ENCODE peak calls at places on chromosomes 3 and 15, in four cellular contexts. One of them, this sample, is unnamed.
A peak's percentile ranks its signal among the peaks of the same experiment; 100 is the strongest.

GRCh38 chr3:127911421-127911931 is 3.6 kb upstream of the KBTBD12 start:
- DNase-seq in stomach: peak; percentile 38
- DNase-seq in aorta: peak; percentile 61
- DNase-seq in mucosa of descending colon: no peak
- DNase-seq in this sample: peak; percentile 30

GRCh38 chr3:154384504-154384903 is 45.5 kb downstream of the GPR149 start:
- DNase-seq in stomach: no peak
- DNase-seq in aorta: no peak
- DNase-seq in mucosa of descending colon: no peak
- DNase-seq in this sample: no peak

GRCh38 chr3:32438596-32439344 is 47.1 kb downstream of the CMTM7 start:
- DNase-seq in stomach: no peak
- DNase-seq in aorta: no peak
- DNase-seq in mucosa of descending colon: no peak
- DNase-seq in this sample: no peak

GRCh38 chr15:76185716-76186115 is 125.6 kb downstream of the ETFA start:
- DNase-seq in stomach: peak; percentile 49
- DNase-seq in aorta: no peak
- DNase-seq in mucosa of descending colon: no peak
- DNase-seq in this sample: peak; percentile 42

GRCh38 chr3:42904076-42904475 is 1.9 kb upstream of the ZNF662 start:
- DNase-seq in stomach: no peak
- DNase-seq in aorta: no peak
- DNase-seq in mucosa of descending colon: no peak
- DNase-seq in this sample: no peak

GRCh38 chr3:105842943-105843342 is 25.9 kb downstream of the CBLB start:
- DNase-seq in stomach: no peak
- DNase-seq in aorta: no peak
- DNase-seq in mucosa of descending colon: no peak
- DNase-seq in this sample: no peak

GRCh38 chr3:46846624-46847542 is 16.4 kb downstream of the MYL3 start:
- DNase-seq in stomach: peak; percentile 17
- DNase-seq in aorta: peak; percentile 53
- DNase-seq in mucosa of descending colon: no peak
- DNase-seq in this sample: peak; percentile 19

GRCh38 chr3:160218141-160218540 is 7.1 kb upstream of the C3orf80 start:
- DNase-seq in stomach: no peak
- DNase-seq in aorta: no peak
- DNase-seq in mucosa of descending colon: no peak
- DNase-seq in this sample: no peak

GRCh38 chr3:189787622-189788021 is 156.4 kb downstream of the TP63 start:
- DNase-seq in stomach: no peak
- DNase-seq in aorta: no peak
- DNase-seq in mucosa of descending colon: no peak
- DNase-seq in this sample: no peak

GRCh38 chr3:128144512-128144911 is 8.8 kb upstream of the EEFSEC start:
- DNase-seq in stomach: no peak
- DNase-seq in aorta: no peak
- DNase-seq in mucosa of descending colon: no peak
- DNase-seq in this sample: no peak

GRCh38 chr3:143676021-143676420 is 172.2 kb downstream of the SLC9A9 start:
- DNase-seq in stomach: no peak
- DNase-seq in aorta: no peak
- DNase-seq in mucosa of descending colon: no peak
- DNase-seq in this sample: no peak

DNA sequence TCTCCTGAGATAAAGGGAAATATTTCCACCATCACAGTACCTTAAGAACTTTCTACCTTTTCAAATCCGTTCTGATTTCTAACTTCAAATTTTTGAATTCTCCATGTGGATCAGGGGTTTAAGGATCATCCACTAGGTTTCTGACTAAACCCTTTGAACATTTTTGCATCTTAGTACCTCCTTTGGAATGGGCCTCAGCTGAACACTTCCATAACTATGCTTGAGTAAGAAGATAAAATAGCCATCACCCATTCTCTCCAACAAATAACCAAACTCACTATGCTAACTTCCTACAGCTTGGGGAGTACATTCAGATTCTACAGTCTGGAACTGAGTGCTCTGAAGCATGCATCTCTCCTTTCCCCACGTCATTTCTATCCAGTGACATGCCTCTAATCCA is 1.3 kb upstream of the NPHP3 start:
- DNase-seq in stomach: no peak
- DNase-seq in aorta: no peak
- DNase-seq in mucosa of descending colon: no peak
- DNase-seq in this sample: no peak
- H3K4me3 ChIP-seq in stomach: peak overlapping the region; percentile 55
- H3K4me3 ChIP-seq in aorta: peak overlapping the region; percentile 58
- H3K4me3 ChIP-seq in mucosa of descending colon: no peak overlapping the region
- H3K4me3 ChIP-seq in this sample: peak overlapping the region; percentile 63

GRCh38 chr3:183958775-183959174 is 58.9 kb downstream of the ABCC5 start:
- DNase-seq in stomach: no peak
- DNase-seq in aorta: no peak
- DNase-seq in mucosa of descending colon: peak; percentile 53
- DNase-seq in this sample: peak; percentile 34

GRCh38 chr3:183951459-183951858 is 66.2 kb downstream of the ABCC5 start:
- DNase-seq in stomach: no peak
- DNase-seq in aorta: no peak
- DNase-seq in mucosa of descending colon: no peak
- DNase-seq in this sample: no peak

GRCh38 chr3:183953471-183954070 is 64.1 kb downstream of the ABCC5 start:
- DNase-seq in stomach: no peak
- DNase-seq in aorta: no peak
- DNase-seq in mucosa of descending colon: no peak
- DNase-seq in this sample: no peak

GRCh38 chr3:183958226-183958625 is 59.5 kb downstream of the ABCC5 start:
- DNase-seq in stomach: no peak
- DNase-seq in aorta: no peak
- DNase-seq in mucosa of descending colon: no peak
- DNase-seq in this sample: no peak

GRCh38 chr3:183954875-183955274 is 62.8 kb downstream of the ABCC5 start:
- DNase-seq in stomach: no peak
- DNase-seq in aorta: no peak
- DNase-seq in mucosa of descending colon: no peak
- DNase-seq in this sample: no peak
- H3K36me3 ChIP-seq in stomach: peaks cover 81% of the 10 kb centered on the region
- H3K36me3 ChIP-seq in aorta: peaks cover 2% of the 10 kb centered on the region
- H3K36me3 ChIP-seq in mucosa of descending colon: no peaks in the 10 kb centered on the region
- H3K36me3 ChIP-seq in this sample: no peaks in the 10 kb centered on the region

GRCh38 chr15:90959028-90959595 is 4.4 kb downstream of the RCCD1 start:
- DNase-seq in stomach: no peak
- DNase-seq in aorta: no peak
- DNase-seq in mucosa of descending colon: no peak
- DNase-seq in this sample: no peak

GRCh38 chr15:90957791-90958190 is 3.1 kb downstream of the RCCD1 start:
- DNase-seq in stomach: no peak
- DNase-seq in aorta: no peak
- DNase-seq in mucosa of descending colon: no peak
- DNase-seq in this sample: no peak

GRCh38 chr15:90956551-90957104 is 1.9 kb downstream of the RCCD1 start:
- DNase-seq in stomach: peak; percentile 83
- DNase-seq in aorta: peak; percentile 76
- DNase-seq in mucosa of descending colon: peak; percentile 82
- DNase-seq in this sample: peak; percentile 82

GRCh38 chr15:90955911-90956310 is 1.2 kb downstream of the RCCD1 start:
- DNase-seq in stomach: peak; percentile 66
- DNase-seq in aorta: no peak
- DNase-seq in mucosa of descending colon: peak; percentile 57
- DNase-seq in this sample: peak; percentile 85

GRCh38 chr15:90957105-90957790 is 2.6 kb downstream of the RCCD1 start:
- DNase-seq in stomach: peak; percentile 42
- DNase-seq in aorta: no peak
- DNase-seq in mucosa of descending colon: no peak
- DNase-seq in this sample: no peak
- H3K4me3 ChIP-seq in stomach: peak overlapping the region; percentile 66
- H3K4me3 ChIP-seq in aorta: peak overlapping the region; percentile 50
- H3K4me3 ChIP-seq in mucosa of descending colon: no peak overlapping the region
- H3K4me3 ChIP-seq in this sample: peak overlapping the region; percentile 85

GRCh38 chr15:68186671-68187397 is 18.3 kb downstream of the CALML4 start:
- DNase-seq in stomach: no peak
- DNase-seq in aorta: no peak
- DNase-seq in mucosa of descending colon: no peak
- DNase-seq in this sample: no peak
- H3K36me3 ChIP-seq in stomach: peaks cover 48% of the 10 kb centered on the region
- H3K36me3 ChIP-seq in aorta: peaks cover 8% of the 10 kb centered on the region
- H3K36me3 ChIP-seq in mucosa of descending colon: no peaks in the 10 kb centered on the region
- H3K36me3 ChIP-seq in this sample: no peaks in the 10 kb centered on the region

DNA sequence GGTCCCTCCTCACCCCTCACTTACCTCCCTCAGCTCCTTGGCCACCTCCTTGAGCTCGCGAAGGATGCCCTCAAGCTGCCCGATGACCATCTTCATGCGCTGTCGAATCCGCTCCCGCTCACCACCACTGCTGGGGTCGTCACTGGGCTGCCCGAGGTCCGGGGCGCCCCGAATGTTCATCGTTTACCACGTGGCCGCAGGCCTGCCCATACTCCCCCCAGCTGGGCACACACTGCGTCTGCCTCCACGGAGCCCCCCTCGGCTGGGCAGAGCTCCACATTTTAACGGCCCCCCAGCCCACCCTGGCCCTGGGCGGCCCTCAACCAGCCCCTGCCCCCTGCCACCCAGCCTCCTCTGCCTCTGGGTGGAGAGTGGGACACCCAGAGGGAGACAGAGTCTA is 2.2 kb downstream of the INSYN1 start:
- DNase-seq in stomach: no peak
- DNase-seq in aorta: no peak
- DNase-seq in mucosa of descending colon: no peak
- DNase-seq in this sample: no peak
- H3K4me3 ChIP-seq in stomach: no peak overlapping the region
- H3K4me3 ChIP-seq in aorta: no peak overlapping the region
- H3K4me3 ChIP-seq in mucosa of descending colon: no peak overlapping the region
- H3K4me3 ChIP-seq in this sample: no peak overlapping the region

DNA sequence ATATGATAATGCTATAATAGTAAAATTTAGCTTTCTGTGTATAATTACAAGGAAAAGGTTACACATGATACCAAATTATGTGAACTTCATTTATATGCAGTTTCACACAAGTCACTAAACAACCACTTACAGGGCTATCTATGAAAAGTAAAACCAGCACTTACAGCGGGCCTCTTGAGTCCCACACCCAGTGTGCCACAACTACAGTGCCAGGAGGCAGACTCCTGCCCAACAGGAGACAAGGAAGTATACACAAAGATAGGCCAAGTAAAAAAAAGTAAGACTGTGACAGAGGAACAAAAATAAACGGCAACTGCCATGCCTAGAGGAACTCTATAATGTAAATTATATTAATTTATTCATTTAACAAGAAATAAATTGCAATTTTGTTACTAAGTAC is 53.4 kb upstream of the NEK10 start:
- DNase-seq in stomach: no peak
- DNase-seq in aorta: no peak
- DNase-seq in mucosa of descending colon: no peak
- DNase-seq in this sample: no peak
- H3K36me3 ChIP-seq in stomach: peaks cover 48% of the 10 kb centered on the region
- H3K36me3 ChIP-seq in aorta: peaks cover 5% of the 10 kb centered on the region
- H3K36me3 ChIP-seq in mucosa of descending colon: no peaks in the 10 kb centered on the region
- H3K36me3 ChIP-seq in this sample: no peaks in the 10 kb centered on the region

GRCh38 chr3:98325055-98325454 is 28.6 kb upstream of the OR5K4 start:
- DNase-seq in stomach: peak; percentile 65
- DNase-seq in aorta: no peak
- DNase-seq in mucosa of descending colon: no peak
- DNase-seq in this sample: peak; percentile 16
- H3K4me3 ChIP-seq in stomach: peak overlapping the region; percentile 29
- H3K4me3 ChIP-seq in aorta: no peak overlapping the region
- H3K4me3 ChIP-seq in mucosa of descending colon: no peak overlapping the region
- H3K4me3 ChIP-seq in this sample: no peak overlapping the region